ENCODE peak calls at places on chromosomes 16 and 17, in seven cellular contexts. One of them, this sample, is unnamed.

GRCh38 chr17:17872468-17873345 is 35.9 kb upstream of the SREBF1 start:
- DNase-seq in A673: no peak
- DNase-seq in ovary: no peak
- DNase-seq in neuronal stem cell: no peak
- DNase-seq in GM23248: no peak
- DNase-seq in stomach: no peak
- DNase-seq in right atrium auricular region: no peak
- DNase-seq in this sample: no peak

GRCh38 chr17:7238418-7239090 is 703 bp downstream of the PHF23 start:
- DNase-seq in A673: no peak
- DNase-seq in ovary: peak; percentile 71
- DNase-seq in neuronal stem cell: no peak
- DNase-seq in GM23248: peak; percentile 56
- DNase-seq in stomach: no peak
- DNase-seq in right atrium auricular region: no peak
- DNase-seq in this sample: peak; percentile 55

GRCh38 chr16:24552705-24553104 is 13.3 kb downstream of the RBBP6 start:
- DNase-seq in A673: no peak
- DNase-seq in ovary: no peak
- DNase-seq in neuronal stem cell: no peak
- DNase-seq in GM23248: no peak
- DNase-seq in stomach: no peak
- DNase-seq in right atrium auricular region: no peak
- DNase-seq in this sample: no peak

GRCh38 chr17:33229499-33229898 is 63.6 kb downstream of the ASIC2 start:
- DNase-seq in A673: no peak
- DNase-seq in ovary: peak; percentile 54
- DNase-seq in neuronal stem cell: no peak
- DNase-seq in GM23248: no peak
- DNase-seq in stomach: no peak
- DNase-seq in right atrium auricular region: no peak
- DNase-seq in this sample: no peak

GRCh38 chr17:63178530-63178929 is 212.5 kb downstream of the TANC2 start:
- DNase-seq in A673: no peak
- DNase-seq in ovary: no peak
- DNase-seq in neuronal stem cell: no peak
- DNase-seq in GM23248: peak; percentile 13
- DNase-seq in stomach: no peak
- DNase-seq in right atrium auricular region: no peak
- DNase-seq in this sample: no peak

GRCh38 chr17:7262192-7263070 is at the start of gene CLDN7:
- DNase-seq in A673: no peak
- DNase-seq in ovary: no peak
- DNase-seq in neuronal stem cell: no peak
- DNase-seq in GM23248: no peak
- DNase-seq in stomach: peak; percentile 52
- DNase-seq in right atrium auricular region: no peak
- DNase-seq in this sample: peak; percentile 93

GRCh38 chr17:7261377-7262191 is 694 bp downstream of the CLDN7 start:
- DNase-seq in A673: no peak
- DNase-seq in ovary: no peak
- DNase-seq in neuronal stem cell: no peak
- DNase-seq in GM23248: peak; percentile 31
- DNase-seq in stomach: no peak
- DNase-seq in right atrium auricular region: no peak
- DNase-seq in this sample: no peak

GRCh38 chr16:73154063-73154870 is 106.3 kb upstream of the ZFHX3 start:
- DNase-seq in A673: no peak
- DNase-seq in ovary: no peak
- DNase-seq in neuronal stem cell: no peak
- DNase-seq in GM23248: no peak
- DNase-seq in stomach: no peak
- DNase-seq in right atrium auricular region: no peak
- DNase-seq in this sample: no peak

GRCh38 chr16:72961115-72961832 is 86.7 kb downstream of the ZFHX3 start:
- DNase-seq in A673: peak; percentile 36
- DNase-seq in ovary: no peak
- DNase-seq in neuronal stem cell: no peak
- DNase-seq in GM23248: peak; percentile 22
- DNase-seq in stomach: no peak
- DNase-seq in right atrium auricular region: no peak
- DNase-seq in this sample: no peak

GRCh38 chr16:4733211-4733742 is 794 bp downstream of the ANKS3 start:
- DNase-seq in A673: no peak
- DNase-seq in ovary: no peak
- DNase-seq in neuronal stem cell: no peak
- DNase-seq in GM23248: peak; percentile 19
- DNase-seq in stomach: no peak
- DNase-seq in right atrium auricular region: no peak
- DNase-seq in this sample: no peak

GRCh38 chr16:84369938-84370627 is 1.7 kb downstream of the ATP2C2 start:
- DNase-seq in A673: no peak
- DNase-seq in ovary: no peak
- DNase-seq in neuronal stem cell: no peak
- DNase-seq in GM23248: no peak
- DNase-seq in stomach: no peak
- DNase-seq in right atrium auricular region: no peak
- DNase-seq in this sample: no peak

GRCh38 chr17:38926290-38927070 is 1.1 kb downstream of the LASP1NB start:
- DNase-seq in A673: no peak
- DNase-seq in ovary: no peak
- DNase-seq in neuronal stem cell: no peak
- DNase-seq in GM23248: no peak
- DNase-seq in stomach: peak; percentile 19
- DNase-seq in right atrium auricular region: no peak
- DNase-seq in this sample: no peak

GRCh38 chr17:27323538-27324212 is 29.8 kb downstream of the WSB1 start:
- DNase-seq in A673: no peak
- DNase-seq in ovary: peak; percentile 63
- DNase-seq in neuronal stem cell: no peak
- DNase-seq in GM23248: peak; percentile 72
- DNase-seq in stomach: peak; percentile 67
- DNase-seq in right atrium auricular region: peak; percentile 87
- DNase-seq in this sample: peak; percentile 89

GRCh38 chr16:67237396-67238277 is 9.6 kb downstream of the FHOD1 start:
- DNase-seq in A673: no peak
- DNase-seq in ovary: no peak
- DNase-seq in neuronal stem cell: no peak
- DNase-seq in GM23248: no peak
- DNase-seq in stomach: no peak
- DNase-seq in right atrium auricular region: no peak
- DNase-seq in this sample: peak; percentile 48

GRCh38 chr16:27315333-27316037 is 1.7 kb downstream of the IL4R start:
- DNase-seq in A673: no peak
- DNase-seq in ovary: no peak
- DNase-seq in neuronal stem cell: no peak
- DNase-seq in GM23248: peak; percentile 72
- DNase-seq in stomach: peak; percentile 56
- DNase-seq in right atrium auricular region: peak; percentile 91
- DNase-seq in this sample: peak; percentile 84

GRCh38 chr16:57299009-57299718 is 14.7 kb upstream of the PLLP start:
- DNase-seq in A673: peak; percentile 91
- DNase-seq in ovary: no peak
- DNase-seq in neuronal stem cell: no peak
- DNase-seq in GM23248: peak; percentile 91
- DNase-seq in stomach: peak; percentile 40
- DNase-seq in right atrium auricular region: no peak
- DNase-seq in this sample: no peak

GRCh38 chr16:70679653-70680494 is 6.0 kb downstream of the MTSS2 start:
- DNase-seq in A673: peak; percentile 76
- DNase-seq in ovary: peak; percentile 68
- DNase-seq in neuronal stem cell: no peak
- DNase-seq in GM23248: peak; percentile 30
- DNase-seq in stomach: no peak
- DNase-seq in right atrium auricular region: no peak
- DNase-seq in this sample: no peak

GRCh38 chr16:70683146-70683944 is 2.5 kb downstream of the MTSS2 start:
- DNase-seq in A673: no peak
- DNase-seq in ovary: peak; percentile 42
- DNase-seq in neuronal stem cell: no peak
- DNase-seq in GM23248: no peak
- DNase-seq in stomach: no peak
- DNase-seq in right atrium auricular region: no peak
- DNase-seq in this sample: peak; percentile 39

GRCh38 chr16:70682239-70683145 is 3.4 kb downstream of the MTSS2 start:
- DNase-seq in A673: no peak
- DNase-seq in ovary: peak; percentile 40
- DNase-seq in neuronal stem cell: no peak
- DNase-seq in GM23248: no peak
- DNase-seq in stomach: no peak
- DNase-seq in right atrium auricular region: no peak
- DNase-seq in this sample: peak; percentile 64

GRCh38 chr16:70680495-70681381 is 5.1 kb downstream of the MTSS2 start:
- DNase-seq in A673: no peak
- DNase-seq in ovary: peak; percentile 44
- DNase-seq in neuronal stem cell: no peak
- DNase-seq in GM23248: no peak
- DNase-seq in stomach: no peak
- DNase-seq in right atrium auricular region: no peak
- DNase-seq in this sample: peak; percentile 49

DNA sequence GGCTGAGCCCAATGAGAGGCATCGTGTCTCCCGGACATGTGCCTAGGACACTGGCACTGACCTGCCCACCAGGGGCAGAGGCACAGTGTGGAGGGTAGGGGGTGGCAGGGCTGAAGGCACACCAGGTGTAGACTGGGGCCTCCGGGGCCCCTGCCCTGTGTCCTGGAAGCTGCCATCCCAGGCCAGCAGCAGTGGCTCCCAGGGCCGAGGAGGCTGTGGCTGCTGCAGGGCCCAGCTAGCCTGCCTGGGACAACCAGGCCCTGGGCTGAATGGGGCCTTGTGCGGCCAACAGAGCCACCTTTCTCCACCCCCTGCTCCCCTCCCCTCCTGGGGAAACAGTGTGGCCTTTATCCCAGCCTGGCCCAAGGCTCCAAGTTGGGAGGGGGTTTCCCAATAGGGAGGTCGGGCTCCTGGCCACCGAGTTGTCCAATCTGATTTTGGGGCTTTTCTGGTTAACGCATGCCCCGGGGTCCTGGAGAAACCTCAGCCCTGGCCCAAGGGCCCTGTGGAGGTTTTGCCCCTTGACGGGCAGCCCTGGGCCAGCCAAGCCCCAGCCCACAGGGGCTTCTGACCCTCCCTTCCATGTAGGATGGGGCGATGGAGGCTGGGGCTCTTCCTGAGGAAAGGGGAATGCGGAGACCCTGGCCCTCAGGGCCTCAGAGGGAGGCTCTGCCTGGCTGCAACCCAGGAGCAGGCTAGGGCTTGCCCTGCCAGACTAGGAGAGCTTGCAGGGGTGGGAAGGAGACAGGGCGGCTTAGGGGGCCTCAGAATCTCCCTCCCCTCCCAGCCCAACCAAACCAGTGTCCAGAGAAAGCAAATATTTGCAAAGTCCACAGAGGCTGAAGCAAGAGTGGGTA is 4.2 kb downstream of the MTSS2 start:
- DNase-seq in A673: no peak
- DNase-seq in ovary: peak; percentile 53
- DNase-seq in neuronal stem cell: no peak
- DNase-seq in GM23248: no peak
- DNase-seq in stomach: no peak
- DNase-seq in right atrium auricular region: no peak
- DNase-seq in this sample: no peak
- H3K36me3 ChIP-seq in A673: peaks cover 27% of the 10 kb centered on the region
- H3K36me3 ChIP-seq in ovary: no peaks in the 10 kb centered on the region
- H3K36me3 ChIP-seq in neuronal stem cell: peaks cover 53% of the 10 kb centered on the region
- H3K36me3 ChIP-seq in GM23248: no peaks in the 10 kb centered on the region
- H3K36me3 ChIP-seq in stomach: peaks cover 26% of the 10 kb centered on the region
- H3K36me3 ChIP-seq in right atrium auricular region: peaks cover 32% of the 10 kb centered on the region
- H3K36me3 ChIP-seq in this sample: no peaks in the 10 kb centered on the region

GRCh38 chr17:11336290-11336995 is 95.4 kb downstream of the SHISA6 start:
- DNase-seq in A673: no peak
- DNase-seq in ovary: no peak
- DNase-seq in neuronal stem cell: no peak
- DNase-seq in GM23248: no peak
- DNase-seq in stomach: no peak
- DNase-seq in right atrium auricular region: no peak
- DNase-seq in this sample: no peak

GRCh38 chr17:11331790-11332526 is 90.9 kb downstream of the SHISA6 start:
- DNase-seq in A673: peak; percentile 38
- DNase-seq in ovary: no peak
- DNase-seq in neuronal stem cell: no peak
- DNase-seq in GM23248: no peak
- DNase-seq in stomach: no peak
- DNase-seq in right atrium auricular region: no peak
- DNase-seq in this sample: no peak

GRCh38 chr17:11330871-11331270 is 89.9 kb downstream of the SHISA6 start:
- DNase-seq in A673: peak; percentile 95
- DNase-seq in ovary: peak; percentile 61
- DNase-seq in neuronal stem cell: peak; percentile 14
- DNase-seq in GM23248: peak; percentile 1
- DNase-seq in stomach: no peak
- DNase-seq in right atrium auricular region: no peak
- DNase-seq in this sample: no peak

GRCh38 chr17:11334493-11334892 is 93.5 kb downstream of the SHISA6 start:
- DNase-seq in A673: no peak
- DNase-seq in ovary: no peak
- DNase-seq in neuronal stem cell: no peak
- DNase-seq in GM23248: no peak
- DNase-seq in stomach: no peak
- DNase-seq in right atrium auricular region: no peak
- DNase-seq in this sample: no peak

GRCh38 chr17:11332706-11333105 is 91.7 kb downstream of the SHISA6 start:
- DNase-seq in A673: no peak
- DNase-seq in ovary: no peak
- DNase-seq in neuronal stem cell: no peak
- DNase-seq in GM23248: no peak
- DNase-seq in stomach: no peak
- DNase-seq in right atrium auricular region: no peak
- DNase-seq in this sample: no peak
- H3K9me3 ChIP-seq in A673: no peaks in the 10 kb centered on the region
- H3K9me3 ChIP-seq in ovary: no peaks in the 10 kb centered on the region
- H3K9me3 ChIP-seq in neuronal stem cell: no peaks in the 10 kb centered on the region
- H3K9me3 ChIP-seq in GM23248: no peaks in the 10 kb centered on the region
- H3K9me3 ChIP-seq in stomach: no peaks in the 10 kb centered on the region
- H3K9me3 ChIP-seq in right atrium auricular region: no peaks in the 10 kb centered on the region
- H3K9me3 ChIP-seq in this sample: no peaks in the 10 kb centered on the region

DNA sequence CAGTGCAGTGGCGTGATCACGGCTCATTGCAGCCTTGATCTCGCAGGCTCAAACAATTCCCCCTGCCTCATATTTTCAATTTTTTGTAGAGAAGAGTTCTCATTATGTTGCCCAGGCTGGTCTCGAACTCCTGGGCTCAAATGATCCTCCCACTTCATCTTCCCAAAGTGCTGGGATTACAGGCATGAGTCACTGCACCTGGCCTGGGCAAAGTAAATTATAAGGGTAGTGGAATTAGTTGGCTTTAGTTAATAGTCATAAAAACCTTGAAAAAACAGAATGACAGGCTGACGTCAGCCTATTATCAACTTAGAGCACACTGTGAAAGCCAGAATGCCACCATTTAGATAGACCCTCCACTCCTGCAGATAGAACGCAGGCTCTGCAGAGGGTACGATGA is 43.5 kb upstream of the B4GALNT2 start:
- DNase-seq in A673: no peak
- DNase-seq in ovary: no peak
- DNase-seq in neuronal stem cell: no peak
- DNase-seq in GM23248: no peak
- DNase-seq in stomach: no peak
- DNase-seq in right atrium auricular region: no peak
- DNase-seq in this sample: no peak
- H3K27ac ChIP-seq in A673: no peak overlapping the region
- H3K27ac ChIP-seq in ovary: no peak overlapping the region
- H3K27ac ChIP-seq in neuronal stem cell: no peak overlapping the region
- H3K27ac ChIP-seq in GM23248: no peak overlapping the region
- H3K27ac ChIP-seq in stomach: no peak overlapping the region
- H3K27ac ChIP-seq in right atrium auricular region: no peak overlapping the region
- H3K27ac ChIP-seq in this sample: no peak overlapping the region

GRCh38 chr17:64504769-64505319 is 1.2 kb downstream of the DDX5 start:
- DNase-seq in A673: peak; percentile 40
- DNase-seq in ovary: no peak
- DNase-seq in neuronal stem cell: no peak
- DNase-seq in GM23248: no peak
- DNase-seq in stomach: no peak
- DNase-seq in right atrium auricular region: no peak
- DNase-seq in this sample: no peak
- H3K36me3 ChIP-seq in A673: peaks cover 64% of the 10 kb centered on the region
- H3K36me3 ChIP-seq in ovary: no peaks in the 10 kb centered on the region
- H3K36me3 ChIP-seq in neuronal stem cell: peaks cover 75% of the 10 kb centered on the region
- H3K36me3 ChIP-seq in GM23248: peaks cover 53% of the 10 kb centered on the region
- H3K36me3 ChIP-seq in stomach: peaks cover 54% of the 10 kb centered on the region
- H3K36me3 ChIP-seq in right atrium auricular region: peaks cover 68% of the 10 kb centered on the region
- H3K36me3 ChIP-seq in this sample: peaks cover 32% of the 10 kb centered on the region

This sample was measured in left lung.